ENCODE peak calls at places on chromosomes 16 and 17, in eight cellular contexts. One of them, this sample, is unnamed.

GRCh38 chr17:26818736-26819135 is 475.2 kb upstream of the WSB1 start:
- DNase-seq in effector memory CD4-positive, alpha-beta T cell: no peak
- DNase-seq in endothelial cell: no peak
- DNase-seq in GM12865: peak; percentile 7
- DNase-seq in GF-D8: no peak
- DNase-seq in left lung: no peak
- DNase-seq in hypothalamus: no peak
- DNase-seq in cardiac muscle cell: peak; percentile 6
- DNase-seq in this sample: no peak

GRCh38 chr16:85029413-85029794 is 1.8 kb downstream of the KIAA0513 start:
- DNase-seq in GM12865: peak; percentile 66
- DNase-seq in endothelial cell: no peak
- DNase-seq in cardiac muscle cell: peak; percentile 26
- DNase-seq in left lung: no peak
- DNase-seq in hypothalamus: no peak
- DNase-seq in GF-D8: no peak
- DNase-seq in effector memory CD4-positive, alpha-beta T cell: peak; percentile 49
- DNase-seq in this sample: peak; percentile 27

GRCh38 chr17:12964162-12964561 is 53.7 kb downstream of the ELAC2 start:
- DNase-seq in GF-D8: no peak
- DNase-seq in cardiac muscle cell: no peak
- DNase-seq in endothelial cell: no peak
- DNase-seq in effector memory CD4-positive, alpha-beta T cell: no peak
- DNase-seq in left lung: no peak
- DNase-seq in GM12865: no peak
- DNase-seq in hypothalamus: no peak
- DNase-seq in this sample: no peak

GRCh38 chr17:80891096-80892018 is 100.3 kb upstream of the CHMP6 start:
- DNase-seq in left lung: peak; percentile 65
- DNase-seq in GF-D8: peak; percentile 72
- DNase-seq in GM12865: peak; percentile 88
- DNase-seq in hypothalamus: no peak
- DNase-seq in cardiac muscle cell: peak; percentile 70
- DNase-seq in endothelial cell: no peak
- DNase-seq in effector memory CD4-positive, alpha-beta T cell: peak; percentile 68
- DNase-seq in this sample: no peak

GRCh38 chr16:77780378-77780837 is 8.0 kb upstream of the VAT1L start:
- DNase-seq in endothelial cell: no peak
- DNase-seq in cardiac muscle cell: peak; percentile 50
- DNase-seq in left lung: no peak
- DNase-seq in effector memory CD4-positive, alpha-beta T cell: no peak
- DNase-seq in hypothalamus: no peak
- DNase-seq in GM12865: no peak
- DNase-seq in GF-D8: no peak
- DNase-seq in this sample: no peak

GRCh38 chr16:81367821-81368220 is 53.1 kb downstream of the GAN start:
- DNase-seq in left lung: no peak
- DNase-seq in GM12865: no peak
- DNase-seq in effector memory CD4-positive, alpha-beta T cell: no peak
- DNase-seq in endothelial cell: no peak
- DNase-seq in GF-D8: no peak
- DNase-seq in cardiac muscle cell: peak; percentile 3
- DNase-seq in hypothalamus: no peak
- DNase-seq in this sample: no peak

GRCh38 chr16:85422374-85423185 is 190.5 kb upstream of the GSE1 start:
- DNase-seq in cardiac muscle cell: no peak
- DNase-seq in left lung: peak; percentile 89
- DNase-seq in effector memory CD4-positive, alpha-beta T cell: no peak
- DNase-seq in GF-D8: no peak
- DNase-seq in hypothalamus: no peak
- DNase-seq in endothelial cell: peak; percentile 2
- DNase-seq in GM12865: no peak
- DNase-seq in this sample: peak; percentile 46

GRCh38 chr16:58196898-58197313 is 1.0 kb downstream of the CSNK2A2 start:
- DNase-seq in effector memory CD4-positive, alpha-beta T cell: no peak
- DNase-seq in left lung: no peak
- DNase-seq in endothelial cell: no peak
- DNase-seq in hypothalamus: no peak
- DNase-seq in GF-D8: no peak
- DNase-seq in cardiac muscle cell: peak; percentile 46
- DNase-seq in GM12865: no peak
- DNase-seq in this sample: no peak

GRCh38 chr16:31010539-31010938 is at the start of gene STX1B:
- DNase-seq in GM12865: no peak
- DNase-seq in effector memory CD4-positive, alpha-beta T cell: peak; percentile 6
- DNase-seq in cardiac muscle cell: peak; percentile 31
- DNase-seq in hypothalamus: peak; percentile 64
- DNase-seq in endothelial cell: peak; percentile 48
- DNase-seq in GF-D8: no peak
- DNase-seq in left lung: no peak
- DNase-seq in this sample: peak; percentile 48

GRCh38 chr16:84514874-84515835 is 10.7 kb upstream of the MEAK7 start:
- DNase-seq in GF-D8: peak; percentile 76
- DNase-seq in effector memory CD4-positive, alpha-beta T cell: peak; percentile 59
- DNase-seq in hypothalamus: no peak
- DNase-seq in left lung: peak; percentile 86
- DNase-seq in endothelial cell: no peak
- DNase-seq in GM12865: peak; percentile 97
- DNase-seq in cardiac muscle cell: no peak
- DNase-seq in this sample: no peak

GRCh38 chr17:70169707-70170597 is 620 bp downstream of the KCNJ2 start:
- DNase-seq in GM12865: no peak
- DNase-seq in endothelial cell: no peak
- DNase-seq in hypothalamus: no peak
- DNase-seq in left lung: no peak
- DNase-seq in cardiac muscle cell: peak; percentile 55
- DNase-seq in effector memory CD4-positive, alpha-beta T cell: no peak
- DNase-seq in GF-D8: no peak
- DNase-seq in this sample: no peak

GRCh38 chr16:74850027-74850426 is 75.4 kb upstream of the FA2H start:
- DNase-seq in cardiac muscle cell: no peak
- DNase-seq in effector memory CD4-positive, alpha-beta T cell: no peak
- DNase-seq in left lung: no peak
- DNase-seq in GM12865: no peak
- DNase-seq in hypothalamus: no peak
- DNase-seq in GF-D8: no peak
- DNase-seq in endothelial cell: no peak
- DNase-seq in this sample: no peak

GRCh38 chr16:81637336-81638235 is 141.5 kb upstream of the PLCG2 start:
- DNase-seq in endothelial cell: no peak
- DNase-seq in GM12865: no peak
- DNase-seq in cardiac muscle cell: no peak
- DNase-seq in GF-D8: no peak
- DNase-seq in left lung: no peak
- DNase-seq in hypothalamus: no peak
- DNase-seq in effector memory CD4-positive, alpha-beta T cell: no peak
- DNase-seq in this sample: no peak

GRCh38 chr17:74408262-74408661 is 23.6 kb upstream of the GPRC5C start:
- DNase-seq in effector memory CD4-positive, alpha-beta T cell: no peak
- DNase-seq in cardiac muscle cell: peak; percentile 79
- DNase-seq in endothelial cell: no peak
- DNase-seq in GF-D8: no peak
- DNase-seq in hypothalamus: no peak
- DNase-seq in left lung: no peak
- DNase-seq in GM12865: peak; percentile 20
- DNase-seq in this sample: no peak

GRCh38 chr17:45372325-45372869 is 55.6 kb upstream of the MAP3K14 start:
- DNase-seq in GM12865: no peak
- DNase-seq in hypothalamus: no peak
- DNase-seq in effector memory CD4-positive, alpha-beta T cell: no peak
- DNase-seq in cardiac muscle cell: peak; percentile 32
- DNase-seq in left lung: no peak
- DNase-seq in GF-D8: no peak
- DNase-seq in endothelial cell: no peak
- DNase-seq in this sample: no peak

GRCh38 chr16:66205287-66206167 is 161.0 kb upstream of the CDH5 start:
- DNase-seq in GF-D8: peak; percentile 6
- DNase-seq in effector memory CD4-positive, alpha-beta T cell: no peak
- DNase-seq in left lung: no peak
- DNase-seq in GM12865: no peak
- DNase-seq in endothelial cell: no peak
- DNase-seq in cardiac muscle cell: peak; percentile 77
- DNase-seq in hypothalamus: no peak
- DNase-seq in this sample: no peak

GRCh38 chr17:77254961-77255741 is 114.4 kb downstream of the SEC14L1 start:
- DNase-seq in hypothalamus: peak; percentile 8
- DNase-seq in effector memory CD4-positive, alpha-beta T cell: no peak
- DNase-seq in endothelial cell: no peak
- DNase-seq in GF-D8: no peak
- DNase-seq in left lung: peak; percentile 85
- DNase-seq in cardiac muscle cell: peak; percentile 77
- DNase-seq in GM12865: no peak
- DNase-seq in this sample: peak; percentile 26

GRCh38 chr17:60065136-60065535 is 13.6 kb downstream of the HEATR6 start:
- DNase-seq in endothelial cell: no peak
- DNase-seq in cardiac muscle cell: peak; percentile 43
- DNase-seq in hypothalamus: no peak
- DNase-seq in GF-D8: no peak
- DNase-seq in effector memory CD4-positive, alpha-beta T cell: no peak
- DNase-seq in GM12865: no peak
- DNase-seq in left lung: no peak
- DNase-seq in this sample: no peak

GRCh38 chr17:42484304-42484703 is 25.6 kb downstream of the ATP6V0A1 start:
- DNase-seq in cardiac muscle cell: peak; percentile 29
- DNase-seq in GM12865: peak; percentile 7
- DNase-seq in endothelial cell: no peak
- DNase-seq in hypothalamus: no peak
- DNase-seq in effector memory CD4-positive, alpha-beta T cell: peak; percentile 67
- DNase-seq in left lung: no peak
- DNase-seq in GF-D8: no peak
- DNase-seq in this sample: no peak

GRCh38 chr17:81387235-81388060 is 7.8 kb upstream of the BAHCC1 start:
- DNase-seq in hypothalamus: peak; percentile 66
- DNase-seq in GF-D8: no peak
- DNase-seq in cardiac muscle cell: peak; percentile 65
- DNase-seq in left lung: no peak
- DNase-seq in effector memory CD4-positive, alpha-beta T cell: no peak
- DNase-seq in endothelial cell: no peak
- DNase-seq in GM12865: peak; percentile 18
- DNase-seq in this sample: no peak

GRCh38 chr17:39213852-39214251 is 11.9 kb downstream of the STAC2 start:
- DNase-seq in cardiac muscle cell: no peak
- DNase-seq in effector memory CD4-positive, alpha-beta T cell: no peak
- DNase-seq in GM12865: no peak
- DNase-seq in hypothalamus: no peak
- DNase-seq in GF-D8: no peak
- DNase-seq in endothelial cell: no peak
- DNase-seq in left lung: no peak
- DNase-seq in this sample: no peak

GRCh38 chr17:13961262-13961661 is 108.0 kb upstream of the COX10 start:
- DNase-seq in GF-D8: no peak
- DNase-seq in cardiac muscle cell: no peak
- DNase-seq in effector memory CD4-positive, alpha-beta T cell: no peak
- DNase-seq in left lung: no peak
- DNase-seq in GM12865: no peak
- DNase-seq in hypothalamus: no peak
- DNase-seq in endothelial cell: no peak
- DNase-seq in this sample: no peak

GRCh38 chr16:85618509-85618908 is 5.4 kb downstream of the GSE1 start:
- DNase-seq in hypothalamus: no peak
- DNase-seq in effector memory CD4-positive, alpha-beta T cell: no peak
- DNase-seq in cardiac muscle cell: no peak
- DNase-seq in left lung: no peak
- DNase-seq in GF-D8: no peak
- DNase-seq in GM12865: no peak
- DNase-seq in endothelial cell: no peak
- DNase-seq in this sample: no peak

GRCh38 chr16:49463529-49463928 is 89.9 kb downstream of the C16orf78 start:
- DNase-seq in hypothalamus: no peak
- DNase-seq in GF-D8: peak; percentile 23
- DNase-seq in cardiac muscle cell: no peak
- DNase-seq in GM12865: peak; percentile 89
- DNase-seq in endothelial cell: no peak
- DNase-seq in effector memory CD4-positive, alpha-beta T cell: peak; percentile 67
- DNase-seq in left lung: peak; percentile 35
- DNase-seq in this sample: no peak

GRCh38 chr17:58525239-58525638 is 10.8 kb upstream of the MTMR4 start:
- DNase-seq in effector memory CD4-positive, alpha-beta T cell: no peak
- DNase-seq in hypothalamus: no peak
- DNase-seq in GM12865: no peak
- DNase-seq in GF-D8: no peak
- DNase-seq in endothelial cell: no peak
- DNase-seq in cardiac muscle cell: peak; percentile 99
- DNase-seq in left lung: no peak
- DNase-seq in this sample: no peak

GRCh38 chr16:55390838-55391237 is 66.8 kb downstream of the IRX6 start:
- DNase-seq in GF-D8: no peak
- DNase-seq in effector memory CD4-positive, alpha-beta T cell: no peak
- DNase-seq in GM12865: no peak
- DNase-seq in hypothalamus: no peak
- DNase-seq in cardiac muscle cell: no peak
- DNase-seq in endothelial cell: no peak
- DNase-seq in left lung: no peak
- DNase-seq in this sample: no peak

GRCh38 chr17:48259710-48260291 is 152.2 kb downstream of the SNX11 start:
- DNase-seq in cardiac muscle cell: peak; percentile 54
- DNase-seq in GF-D8: no peak
- DNase-seq in GM12865: peak; percentile 40
- DNase-seq in endothelial cell: no peak
- DNase-seq in hypothalamus: no peak
- DNase-seq in effector memory CD4-positive, alpha-beta T cell: no peak
- DNase-seq in left lung: no peak
- DNase-seq in this sample: no peak

GRCh38 chr16:81451753-81452680 is 7.4 kb downstream of the CMIP start:
- DNase-seq in cardiac muscle cell: peak; percentile 36
- DNase-seq in hypothalamus: peak; percentile 31
- DNase-seq in GM12865: no peak
- DNase-seq in endothelial cell: no peak
- DNase-seq in effector memory CD4-positive, alpha-beta T cell: no peak
- DNase-seq in GF-D8: peak; percentile 32
- DNase-seq in left lung: no peak
- DNase-seq in this sample: peak; percentile 44

GRCh38 chr17:73657473-73658116 is 13.3 kb upstream of the SDK2 start:
- DNase-seq in left lung: peak; percentile 84
- DNase-seq in GF-D8: no peak
- DNase-seq in cardiac muscle cell: peak; percentile 50
- DNase-seq in endothelial cell: peak; percentile 77
- DNase-seq in effector memory CD4-positive, alpha-beta T cell: no peak
- DNase-seq in GM12865: no peak
- DNase-seq in hypothalamus: peak; percentile 57
- DNase-seq in this sample: peak; percentile 65

GRCh38 chr16:74567901-74568300 is 39.0 kb downstream of the GLG1 start:
- DNase-seq in GF-D8: no peak
- DNase-seq in left lung: no peak
- DNase-seq in GM12865: no peak
- DNase-seq in cardiac muscle cell: no peak
- DNase-seq in effector memory CD4-positive, alpha-beta T cell: no peak
- DNase-seq in endothelial cell: no peak
- DNase-seq in hypothalamus: no peak
- DNase-seq in this sample: no peak

This sample was measured in testis.